ENCODE peak calls at places on chromosomes 6 and 20, in seven cellular contexts. B is GM12878, S is SK-N-SH, E is HepG2, C is HCT116, U is K562, H is H1. R is an unnamed sample.

GRCh38 chr6:44223471-44224153 is at the start of gene SLC29A1:
- DNase-seq in S (peak), U (peak), H (no peak), E (peak), B (no peak), C (no peak), R (peak)

GRCh38 chr20:23350855-23351838 is 556 bp downstream of the NXT1 start:
- DNase-seq in U (peak), S (peak), C (peak), B (no peak), H (no peak), E (peak), R (peak)

GRCh38 chr6:143678980-143679379 is 1.2 kb downstream of the PHACTR2 start:
- DNase-seq in U (no peak), H (no peak), B (no peak), C (no peak), S (no peak), E (no peak), R (no peak)

GRCh38 chr6:146857960-146858308 is 259.2 kb downstream of the ADGB start:
- DNase-seq in B (no peak), E (no peak), U (peak), S (peak), C (no peak), H (no peak), R (no peak)

GRCh38 chr20:47392721-47393073 is 36.2 kb upstream of the ZMYND8 start:
- DNase-seq in E (no peak), B (no peak), U (no peak), C (no peak), H (no peak), S (no peak), R (no peak)

GRCh38 chr20:8073024-8073832 is 53.7 kb upstream of the TMX4 start:
- DNase-seq in U (no peak), E (peak), S (no peak), C (no peak), H (peak), B (no peak), R (no peak)

GRCh38 chr20:11242320-11242719 is 568.5 kb upstream of the JAG1 start:
- DNase-seq in B (no peak), E (no peak), S (no peak), U (no peak), C (no peak), H (no peak), R (no peak)

GRCh38 chr20:9332783-9333482 is 181.5 kb upstream of the LAMP5 start:
- DNase-seq in B (no peak), E (no peak), U (no peak), S (peak), C (no peak), H (no peak), R (no peak)

GRCh38 chr6:26087284-26088115 is at the start of gene HFE:
- DNase-seq in B (no peak), C (no peak), U (peak), S (no peak), E (peak), H (no peak), R (peak)

GRCh38 chr6:110563711-110564110 is 87.3 kb upstream of the SLC22A16 start:
- DNase-seq in E (no peak), C (no peak), H (no peak), U (no peak), S (no peak), B (no peak), R (no peak)

GRCh38 chr6:27791182-27791939 is 120.8 kb downstream of the OR2B2 start:
- DNase-seq in C (peak), E (peak), B (no peak), H (no peak), U (peak), S (peak), R (peak)

GRCh38 chr6:160261120-160261450 is 2.5 kb upstream of the SLC22A2 start:
- DNase-seq in H (no peak), B (no peak), E (no peak), U (no peak), C (no peak), S (no peak), R (no peak)

GRCh38 chr6:160263214-160263939 is 4.8 kb upstream of the SLC22A2 start:
- DNase-seq in C (no peak), S (no peak), B (no peak), E (no peak), H (no peak), U (no peak), R (no peak)

GRCh38 chr6:160264213-160264612 is 5.6 kb upstream of the SLC22A2 start:
- DNase-seq in H (no peak), U (no peak), B (no peak), E (no peak), C (no peak), S (no peak), R (no peak)

GRCh38 chr6:160260283-160261119 is 1.9 kb upstream of the SLC22A2 start:
- DNase-seq in E (no peak), S (no peak), C (no peak), U (no peak), H (no peak), B (no peak), R (no peak)

DNA sequence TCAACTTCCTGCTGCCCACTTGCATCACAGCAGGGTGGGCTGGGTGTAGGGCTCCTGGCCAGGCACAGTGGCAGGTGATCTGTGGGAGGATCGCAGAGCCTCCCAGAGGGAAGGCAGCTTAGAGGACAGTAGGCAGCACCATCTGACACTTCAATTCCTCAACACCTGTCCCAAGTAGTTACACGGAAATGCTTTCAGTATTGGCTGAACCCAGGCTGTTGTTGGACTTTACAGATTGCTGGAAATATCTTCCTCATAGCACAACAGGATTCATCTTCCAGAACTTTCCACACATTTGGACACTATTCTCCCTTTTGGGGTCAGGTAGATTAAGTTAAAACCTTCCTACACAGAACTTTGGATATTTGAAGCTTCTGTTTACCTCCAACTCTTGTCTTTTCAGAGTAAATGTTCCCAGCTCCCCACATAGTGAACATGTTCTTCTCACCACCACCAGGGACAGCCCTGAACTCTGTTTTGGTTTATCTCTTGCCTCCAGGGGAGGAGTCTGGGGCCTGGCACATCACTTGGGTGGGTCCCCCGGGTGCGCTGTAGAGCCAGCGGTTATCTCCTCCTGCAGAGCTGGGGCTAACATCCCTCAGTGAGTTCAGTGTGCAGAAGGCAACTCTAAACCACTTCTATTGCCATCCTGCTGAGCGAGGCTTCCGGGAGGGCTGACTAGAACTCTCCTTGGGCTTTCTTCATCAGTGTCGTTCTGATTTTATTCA is 3.5 kb upstream of the SLC22A2 start:
- DNase-seq in E (peak), S (peak), B (no peak), H (no peak), C (no peak), U (peak), R (no peak)
- TF ChIP-seq JUND in E (no peak), S (no peak), B (no peak), H (no peak), C (no peak), U (no peak), R (no peak)

GRCh38 chr20:16824664-16825063 is 76.5 kb downstream of the OTOR start:
- DNase-seq in B (no peak), U (no peak), S (no peak), C (no peak), H (no peak), E (no peak), R (no peak)

GRCh38 chr20:16828666-16829305 is 80.6 kb downstream of the OTOR start:
- DNase-seq in C (no peak), B (no peak), U (no peak), H (no peak), E (no peak), S (no peak), R (no peak)
- TF ChIP-seq JUND in C (no peak), B (no peak), U (no peak), H (no peak), E (no peak), S (no peak), R (no peak)

GRCh38 chr6:155543141-155543870 is 87.7 kb upstream of the NOX3 start:
- DNase-seq in E (no peak), B (no peak), S (no peak), U (no peak), H (no peak), C (no peak), R (no peak)
- TF ChIP-seq JUND in E (no peak), B (no peak), S (no peak), U (no peak), H (no peak), C (no peak), R (no peak)

DNA sequence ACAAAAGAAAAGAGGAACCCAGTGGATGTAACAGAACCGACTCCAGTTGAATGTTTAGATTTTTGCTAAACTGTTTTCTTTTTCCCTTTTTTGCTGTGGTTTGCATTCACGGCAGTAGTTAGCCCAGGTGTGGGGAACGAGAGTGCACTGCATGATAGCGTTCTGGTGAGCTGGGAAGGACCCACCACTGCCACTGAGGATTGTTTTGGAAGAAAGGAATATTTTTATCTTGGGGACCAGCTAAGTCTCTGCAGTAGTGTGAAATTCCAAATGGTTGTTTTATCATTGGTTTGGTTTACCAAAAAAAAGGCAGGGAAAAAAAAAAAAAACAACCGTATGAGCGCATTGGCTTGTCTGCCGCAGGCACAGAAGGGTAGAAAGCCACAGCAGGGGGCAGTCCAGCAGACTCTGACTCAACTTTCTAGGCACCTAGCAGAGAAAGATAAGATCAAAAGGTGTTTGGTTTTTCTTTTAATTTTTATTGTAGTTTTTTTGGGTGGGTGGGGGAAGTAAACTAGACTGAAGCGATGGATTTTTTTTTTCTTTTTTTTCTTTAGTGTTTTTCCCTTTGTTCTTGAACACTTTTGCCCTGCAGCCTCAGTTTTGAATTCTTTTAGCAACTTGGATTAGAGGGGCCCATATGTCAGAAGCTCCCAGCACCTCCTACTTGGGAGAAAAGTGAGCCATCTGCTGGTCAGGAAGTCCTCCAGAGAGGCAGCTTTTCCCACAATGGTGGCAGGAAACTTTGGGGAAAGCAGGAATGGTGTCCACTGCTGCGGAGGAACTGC is 13.5 kb upstream of the RAB5IF start:
- DNase-seq in C (peak), U (peak), H (no peak), S (peak), E (peak), B (no peak), R (no peak)
- TF ChIP-seq JUND in C (no peak), U (no peak), H (no peak), S (no peak), E (no peak), B (no peak), R (no peak)